ENCODE peak calls at places on chromosome 20, in six cellular contexts. K is breast epithelium, J is right atrium auricular region, V is tibial artery, R is HCT116, B is OCI-LY7. F is an unnamed sample.

GRCh38 chr20:36745234-36745926 is 510 bp downstream of the NDRG3 start:
- DNase-seq in K (no peak), J (no peak), V (peak; percentile 65), R (no peak), B (peak; percentile 69), F (no peak)

GRCh38 chr20:62999580-62999979 is 7.2 kb downstream of the BHLHE23 start:
- DNase-seq in K (no peak), J (no peak), V (no peak), R (no peak), B (no peak), F (no peak)

GRCh38 chr20:53847118-53847842 is 223.1 kb downstream of the BCAS1 start:
- DNase-seq in K (no peak), J (no peak), V (no peak), R (no peak), B (peak; percentile 82), F (no peak)

GRCh38 chr20:21118138-21118537 is 7.7 kb upstream of the KIZ start:
- DNase-seq in K (no peak), J (no peak), V (no peak), R (peak; percentile 34), B (no peak), F (no peak)

GRCh38 chr20:3042621-3043020 is 801 bp upstream of the GNRH2 start:
- DNase-seq in K (no peak), J (peak; percentile 70), V (peak; percentile 85), R (no peak), B (no peak), F (no peak)

GRCh38 chr20:10649817-10650200 is 24.0 kb downstream of the JAG1 start:
- DNase-seq in K (no peak), J (no peak), V (no peak), R (no peak), B (no peak), F (no peak)

GRCh38 chr20:23659989-23660837 is 22.5 kb upstream of the CST3 start:
- DNase-seq in K (no peak), J (no peak), V (no peak), R (no peak), B (no peak), F (no peak)

GRCh38 chr20:1757072-1757471 is 99.5 kb upstream of the SIRPG start:
- DNase-seq in K (no peak), J (no peak), V (no peak), R (no peak), B (no peak), F (no peak)

GRCh38 chr20:44776977-44777376 is 31.3 kb downstream of the KCNK15 start:
- DNase-seq in K (no peak), J (no peak), V (no peak), R (no peak), B (no peak), F (no peak)

GRCh38 chr20:10806539-10806938 is 132.7 kb upstream of the JAG1 start:
- DNase-seq in K (no peak), J (no peak), V (no peak), R (no peak), B (no peak), F (no peak)

GRCh38 chr20:8589956-8590355 is 457.9 kb downstream of the PLCB1 start:
- DNase-seq in K (no peak), J (no peak), V (no peak), R (no peak), B (no peak), F (no peak)

GRCh38 chr20:2805682-2806350 is 5.4 kb upstream of the CPXM1 start:
- DNase-seq in K (no peak), J (no peak), V (no peak), R (no peak), B (no peak), F (no peak)

GRCh38 chr20:18428490-18429173 is 38.2 kb downstream of the DZANK1 start:
- DNase-seq in K (no peak), J (peak; percentile 62), V (no peak), R (no peak), B (no peak), F (no peak)

GRCh38 chr20:4108495-4109306 is 93.3 kb upstream of the RNF24 start:
- DNase-seq in K (peak; percentile 57), J (peak; percentile 68), V (peak; percentile 74), R (peak; percentile 83), B (peak; percentile 83), F (no peak)

GRCh38 chr20:17495826-17496225 is 35.4 kb downstream of the BFSP1 start:
- DNase-seq in K (no peak), J (no peak), V (no peak), R (no peak), B (no peak), F (no peak)

GRCh38 chr20:47126709-47127108 is 229.8 kb downstream of the ZMYND8 start:
- DNase-seq in K (peak; percentile 53), J (no peak), V (no peak), R (no peak), B (no peak), F (no peak)

GRCh38 chr20:43507150-43508080 is at the start of gene L3MBTL1:
- DNase-seq in K (no peak), J (no peak), V (no peak), R (peak; percentile 33), B (no peak), F (no peak)

GRCh38 chr20:17229256-17229655 is 2.4 kb downstream of the PCSK2 start:
- DNase-seq in K (no peak), J (no peak), V (no peak), R (no peak), B (no peak), F (no peak)

GRCh38 chr20:56278205-56278604 is 29.7 kb downstream of the MC3R start:
- DNase-seq in K (no peak), J (no peak), V (no peak), R (no peak), B (no peak), F (no peak)

GRCh38 chr20:33166533-33167113 is 1.3 kb upstream of the BPIFA2 start:
- DNase-seq in K (no peak), J (peak; percentile 52), V (no peak), R (no peak), B (no peak), F (no peak)

GRCh38 chr20:18506744-18507143 is 996 bp upstream of the SEC23B start:
- DNase-seq in K (no peak), J (no peak), V (no peak), R (no peak), B (no peak), F (no peak)

GRCh38 chr20:1811621-1812498 is 83.3 kb upstream of the SIRPA start:
- DNase-seq in K (peak; percentile 91), J (peak; percentile 28), V (no peak), R (no peak), B (no peak), F (no peak)

GRCh38 chr20:21513181-21513663 is 642 bp downstream of the NKX2-2 start:
- DNase-seq in K (no peak), J (no peak), V (no peak), R (no peak), B (no peak), F (no peak)

GRCh38 chr20:19661717-19662637 is 96.1 kb upstream of the RIN2 start:
- DNase-seq in K (peak; percentile 56), J (peak; percentile 85), V (peak; percentile 81), R (peak; percentile 56), B (peak; percentile 63), F (no peak)

GRCh38 chr20:50628326-50628725 is 63.0 kb downstream of the RIPOR3 start:
- DNase-seq in K (no peak), J (no peak), V (no peak), R (no peak), B (peak; percentile 53), F (no peak)

GRCh38 chr20:32360333-32360634 is 2.2 kb downstream of the ASXL1 start:
- DNase-seq in K (no peak), J (no peak), V (no peak), R (no peak), B (no peak), F (no peak)

GRCh38 chr20:49384437-49385434 is 97.7 kb downstream of the KCNB1 start:
- DNase-seq in K (no peak), J (peak; percentile 72), V (peak; percentile 79), R (peak; percentile 53), B (peak; percentile 72), F (no peak)
- H3K27ac ChIP-seq in K (no peak overlapping the region), J (no peak overlapping the region), V (no peak overlapping the region), R (no peak overlapping the region), B (no peak overlapping the region), F (no peak overlapping the region)

DNA sequence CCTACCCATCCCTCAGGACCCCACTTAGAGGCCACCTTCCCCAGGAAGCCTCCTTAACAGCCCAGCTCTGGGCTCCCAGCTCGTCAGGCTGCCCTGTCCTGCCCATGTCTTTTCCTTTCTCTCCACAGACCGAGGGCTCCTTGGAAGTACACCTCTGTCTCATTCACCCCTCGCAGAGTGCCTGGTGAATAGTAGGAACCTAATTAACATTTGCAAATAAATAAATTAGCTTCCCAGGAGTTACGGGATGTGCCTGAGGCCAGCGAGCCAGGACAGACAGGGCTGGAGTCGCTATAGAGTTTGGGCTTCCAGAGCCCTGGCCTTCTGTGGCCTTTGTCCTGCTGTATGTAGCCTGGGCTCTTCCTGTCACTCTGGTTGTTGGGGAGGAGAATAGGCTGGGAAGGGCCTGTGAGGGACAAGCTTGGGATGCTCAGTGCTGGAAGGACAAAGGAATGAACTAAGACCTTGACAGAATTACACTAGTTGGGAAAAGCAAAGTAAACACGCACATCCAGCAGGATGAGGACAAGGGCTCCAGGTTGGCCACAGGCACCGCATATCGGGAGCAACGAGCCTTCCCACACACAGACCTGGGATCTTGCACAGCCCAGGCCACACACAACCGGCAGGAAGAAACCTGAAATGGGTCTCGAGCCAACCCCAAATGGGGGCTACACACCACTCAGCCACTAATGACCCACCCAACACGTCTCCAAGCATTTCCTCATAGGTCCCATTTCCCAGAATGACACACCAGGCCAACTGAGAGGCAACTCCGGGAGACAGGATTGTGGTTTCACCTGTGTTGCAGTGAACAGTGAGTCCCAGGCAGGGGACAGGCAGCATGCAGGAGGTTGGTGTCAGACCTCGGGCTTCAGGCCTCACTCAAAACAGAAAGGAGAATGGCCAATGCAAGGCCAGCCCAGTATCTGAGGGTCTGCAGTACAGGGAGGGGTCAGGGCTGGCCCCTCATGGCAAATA is 9.7 kb downstream of the MAP1LC3A start:
- DNase-seq in K (no peak), J (no peak), V (peak; percentile 31), R (no peak), B (no peak), F (no peak)
- TF ChIP-seq CTCF in K (no peak), J (no peak), V (no peak), R (no peak), B (no peak), F (no peak)

GRCh38 chr20:45890077-45890996 is 671 bp downstream of the NEURL2 start:
- DNase-seq in K (peak; percentile 69), J (peak; percentile 91), V (peak; percentile 90), R (no peak), B (peak; percentile 21), F (no peak)
- H3K36me3 ChIP-seq in K (no peaks in the 10 kb centered on the region), J (peaks cover 29% of the 10 kb centered on the region), V (peaks cover 43% of the 10 kb centered on the region), R (peaks cover 6% of the 10 kb centered on the region), B (peaks cover 1% of the 10 kb centered on the region), F (peaks cover 3% of the 10 kb centered on the region)

DNA sequence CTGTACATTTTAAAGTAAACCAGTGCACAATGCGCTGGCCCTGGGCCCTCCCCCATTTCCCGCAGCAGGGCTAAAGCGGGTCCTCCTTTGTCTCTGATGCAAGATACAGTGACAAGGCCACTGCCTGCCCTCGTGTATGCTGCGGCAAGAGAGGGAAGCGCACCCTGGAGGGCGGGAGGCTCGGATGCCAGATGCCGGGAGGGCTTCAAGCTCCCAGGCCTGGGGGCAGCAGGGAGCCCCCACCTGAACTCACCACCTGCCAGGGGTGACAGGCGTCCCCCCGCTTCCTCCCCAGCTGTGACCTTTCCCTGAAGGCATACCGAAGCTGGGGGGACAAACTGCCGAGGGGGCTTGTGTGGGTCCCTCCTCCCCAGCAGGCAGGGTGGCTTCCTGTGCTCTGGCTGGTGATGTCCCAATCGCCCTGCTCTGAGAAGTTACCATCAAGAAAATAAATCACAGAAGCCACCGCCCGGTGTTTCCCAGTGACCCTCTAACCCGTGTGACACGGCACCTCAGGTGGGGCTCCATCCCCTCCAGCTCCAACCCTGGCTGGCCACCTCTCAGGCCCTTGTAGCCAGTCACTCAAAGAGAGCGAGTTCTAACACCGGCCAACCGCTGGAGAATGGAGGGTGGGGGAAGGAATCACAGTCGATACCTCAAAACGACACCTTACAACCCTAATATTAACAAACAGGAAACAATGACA is 203.3 kb downstream of the PREX1 start:
- DNase-seq in K (no peak), J (no peak), V (no peak), R (no peak), B (no peak), F (no peak)
- H3K27ac ChIP-seq in K (no peak overlapping the region), J (no peak overlapping the region), V (no peak overlapping the region), R (no peak overlapping the region), B (no peak overlapping the region), F (no peak overlapping the region)

F was measured in esophagus squamous epithelium.